ENCODE peak calls at places on chromosomes 6 and 20, in six cellular contexts. A is uterus; K is CD4-positive, CD25-positive, alpha-beta regulatory T cell; O is CD8-positive, alpha-beta T cell; H is Panc1; Y is IMR-90. G is an unnamed sample.

GRCh38 chr20:21433329-21433890 is 36.1 kb upstream of the NKX2-4 start:
- DNase-seq in Y (peak), O (no peak), A (no peak), H (no peak), K (no peak), G (no peak)

GRCh38 chr6:107636486-107636885 is 146.6 kb downstream of the SOBP start:
- DNase-seq in O (no peak), A (no peak), Y (no peak), H (no peak), K (no peak), G (no peak)

GRCh38 chr20:47360489-47361267 is 4.2 kb upstream of the ZMYND8 start:
- DNase-seq in H (no peak), Y (peak), A (peak), O (no peak), K (no peak), G (peak)

GRCh38 chr6:103273048-103273447 is 1586.7 kb downstream of the HACE1 start:
- DNase-seq in Y (no peak), O (no peak), A (no peak), H (peak), K (no peak), G (no peak)

GRCh38 chr20:53276143-53276542 is 304.0 kb downstream of the TSHZ2 start:
- DNase-seq in Y (no peak), A (no peak), O (no peak), H (no peak), K (no peak), G (no peak)

GRCh38 chr6:114096553-114097172 is 125.7 kb upstream of the HDAC2 start:
- DNase-seq in A (no peak), O (no peak), K (no peak), Y (peak), H (no peak), G (no peak)

GRCh38 chr6:71419954-71420692 is 131.5 kb downstream of the OGFRL1 start:
- DNase-seq in K (no peak), Y (peak), H (no peak), O (no peak), A (peak), G (peak)

GRCh38 chr6:56954389-56955170 is at the start of gene BEND6:
- DNase-seq in A (peak), O (peak), H (no peak), K (no peak), Y (peak), G (peak)

GRCh38 chr6:84461461-84461860 is 234.0 kb upstream of the CEP162 start:
- DNase-seq in K (no peak), O (no peak), Y (no peak), H (no peak), A (no peak), G (no peak)

GRCh38 chr6:84460491-84460890 is 233.0 kb upstream of the CEP162 start:
- DNase-seq in H (no peak), Y (no peak), O (no peak), K (no peak), A (no peak), G (no peak)

GRCh38 chr6:84458271-84458670 is 230.8 kb upstream of the CEP162 start:
- DNase-seq in K (no peak), H (no peak), Y (no peak), A (no peak), O (no peak), G (no peak)

GRCh38 chr6:84457276-84457675 is 229.8 kb upstream of the CEP162 start:
- DNase-seq in K (no peak), Y (no peak), A (no peak), O (no peak), H (no peak), G (no peak)

DNA sequence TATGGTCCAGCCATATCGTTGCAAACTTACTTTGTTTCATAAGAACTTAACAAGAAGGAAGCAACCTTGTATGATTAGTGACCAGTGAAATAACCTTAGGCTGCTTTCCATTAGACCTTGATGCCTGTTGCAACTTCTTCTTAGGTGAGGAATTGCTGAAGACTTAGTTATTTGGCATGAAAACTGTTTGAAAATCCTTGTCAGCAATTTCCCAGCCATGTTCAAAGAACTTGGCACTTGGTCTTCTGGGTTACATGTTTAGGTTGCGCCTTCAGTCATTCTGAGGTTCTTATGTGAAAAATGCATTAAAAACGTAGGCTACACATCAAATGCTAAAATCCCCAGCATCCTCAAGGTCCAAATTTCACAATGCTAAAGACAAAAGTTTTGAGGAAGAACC is 232.0 kb upstream of the CEP162 start:
- DNase-seq in H (no peak), Y (no peak), K (no peak), O (no peak), A (no peak), G (no peak)
- H3K4me3 ChIP-seq in H (no peak), Y (no peak), K (no peak), O (no peak), A (no peak), G (no peak)

GRCh38 chr20:40683894-40684268 is 5.2 kb downstream of the MAFB start:
- DNase-seq in A (no peak), H (no peak), O (no peak), K (no peak), Y (no peak), G (no peak)
- H3K4me3 ChIP-seq in A (no peak), H (no peak), O (no peak), K (no peak), Y (no peak), G (no peak)

DNA sequence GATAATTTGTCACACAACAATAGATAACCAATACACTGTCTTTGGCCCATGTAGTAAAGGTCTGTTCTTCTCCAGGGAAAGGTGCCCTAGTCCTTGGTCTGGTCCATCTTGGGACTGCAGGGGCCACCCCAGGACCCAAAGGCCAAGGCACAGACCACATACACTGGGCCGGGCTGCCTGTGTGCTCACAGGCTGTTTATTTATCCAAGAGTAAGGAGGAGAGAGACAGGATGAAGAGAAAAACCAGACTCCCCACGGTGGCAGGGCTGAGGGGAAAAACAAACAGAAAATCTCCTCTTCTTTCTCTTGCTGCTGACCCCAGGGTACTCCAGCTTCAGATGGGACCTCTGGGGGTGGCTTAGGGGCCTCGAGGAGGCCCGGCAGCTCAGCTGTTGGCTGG is 6.5 kb upstream of the CDK5RAP1 start:
- DNase-seq in H (no peak), K (no peak), A (no peak), O (no peak), Y (no peak), G (no peak)
- H3K4me3 ChIP-seq in H (no peak), K (no peak), A (no peak), O (no peak), Y (no peak), G (no peak)

GRCh38 chr6:1903780-1904493 is 294.2 kb downstream of the FOXC1 start:
- DNase-seq in K (no peak), O (no peak), A (peak), H (no peak), Y (no peak), G (no peak)
- H3K4me3 ChIP-seq in K (no peak), O (no peak), A (no peak), H (no peak), Y (no peak), G (no peak)